ENCODE peak calls at places on chromosomes 2 and 18, in nine cellular contexts. J, C, S, R, V, A, G, Y and U are unnamed samples.

GRCh38 chr2:69134546-69134945 is 121.6 kb downstream of the ANTXR1 start:
- DNase-seq in R (no peak), A (no peak), V (no peak), S (no peak), Y (no peak), J (no peak), G (no peak), C (no peak), U (no peak)

GRCh38 chr2:79437416-79438281 is 75.2 kb upstream of the CTNNA2 start:
- DNase-seq in R (no peak), Y (no peak), J (no peak), V (no peak), A (no peak), S (no peak), G (no peak), C (no peak), U (peak; percentile 63)

GRCh38 chr18:7817596-7817995 is 250.5 kb downstream of the PTPRM start:
- DNase-seq in A (peak; percentile 33), C (no peak), R (no peak), Y (peak; percentile 50), G (no peak), V (no peak), S (no peak), J (no peak), U (no peak)

GRCh38 chr2:85796046-85796548 is 42.3 kb downstream of the ATOH8 start:
- DNase-seq in A (no peak), S (no peak), J (no peak), Y (peak; percentile 34), G (no peak), C (no peak), R (no peak), V (no peak), U (no peak)

GRCh38 chr2:203690110-203691047 is 16.1 kb upstream of the CD28 start:
- DNase-seq in Y (peak; percentile 30), A (no peak), C (no peak), G (no peak), V (no peak), R (no peak), J (no peak), S (no peak), U (peak; percentile 68)

GRCh38 chr2:48851161-48851560 is 95.6 kb upstream of the LHCGR start:
- DNase-seq in S (no peak), V (no peak), A (no peak), Y (peak; percentile 23), C (no peak), J (no peak), R (no peak), G (no peak), U (no peak)

GRCh38 chr18:70047931-70048603 is 100.4 kb upstream of the CD226 start:
- DNase-seq in A (peak; percentile 75), J (no peak), V (no peak), G (peak; percentile 53), C (no peak), Y (peak; percentile 74), S (no peak), R (no peak), U (no peak)

GRCh38 chr2:31729442-31730092 is 148.8 kb upstream of the SRD5A2 start:
- DNase-seq in S (peak; percentile 10), C (peak; percentile 10), A (peak; percentile 6), Y (peak; percentile 30), R (no peak), G (peak; percentile 18), V (no peak), J (no peak), U (peak; percentile 12)

GRCh38 chr2:74399785-74400184 is 19.7 kb upstream of the DCTN1 start:
- DNase-seq in J (no peak), G (no peak), S (peak; percentile 52), R (no peak), A (peak; percentile 58), C (no peak), Y (peak; percentile 21), V (no peak), U (no peak)